ENCODE peak calls at places on chromosomes 4 and X, in five cellular contexts. G is CD8-positive, alpha-beta memory T cell; I is fibroblast of lung; Z is cardiac muscle cell; V is gastrocnemius medialis. F is an unnamed sample. For H3K9me3 and H3K4me1, the result is how much of the 10 kb centered on the place peaks cover.

GRCh38 chr4:119493419-119493818 is 135.2 kb downstream of the PDE5A start:
- DNase-seq in V (no peak), Z (no peak), G (no peak), I (no peak), F (no peak)

GRCh38 chrX:101483705-101484104 is 1.6 kb upstream of the ARMCX4 start:
- DNase-seq in G (no peak), V (peak), I (no peak), Z (peak), F (no peak)

GRCh38 chrX:106038625-106039024 is at the start of gene SERPINA7:
- DNase-seq in G (no peak), Z (no peak), V (no peak), I (no peak), F (no peak)

GRCh38 chr4:145881585-145881984 is 57.0 kb downstream of the ZNF827 start:
- DNase-seq in V (no peak), I (no peak), G (no peak), Z (no peak), F (no peak)

GRCh38 chrX:82591421-82591820 is 916.7 kb upstream of the POU3F4 start:
- DNase-seq in I (no peak), G (no peak), Z (no peak), V (no peak), F (no peak)

GRCh38 chr4:107376293-107376692 is 340.2 kb upstream of the DKK2 start:
- DNase-seq in G (no peak), Z (no peak), V (no peak), I (no peak), F (no peak)

GRCh38 chrX:133171962-133172708 is 46.0 kb downstream of the TFDP3 start:
- DNase-seq in I (peak), Z (peak), V (no peak), G (no peak), F (no peak)

GRCh38 chrX:119759333-119759766 is 962 bp downstream of the SOWAHD start:
- DNase-seq in G (no peak), I (no peak), V (no peak), Z (no peak), F (no peak)

GRCh38 chr4:140790765-140791164 is 34.6 kb upstream of the TBC1D9 start:
- DNase-seq in G (no peak), I (peak), V (peak), Z (no peak), F (no peak)

GRCh38 chr4:175380841-175381240 is 431.2 kb downstream of the GPM6A start:
- DNase-seq in Z (no peak), V (no peak), G (no peak), I (no peak), F (no peak)

GRCh38 chrX:85243761-85244410 is at the start of the genes SATL1 and ZNF711:
- DNase-seq in Z (peak), V (no peak), G (peak), I (peak), F (peak)

GRCh38 chr4:71259305-71259704 is 79.5 kb upstream of the SLC4A4 start:
- DNase-seq in V (peak), G (no peak), Z (no peak), I (no peak), F (no peak)

GRCh38 chr4:180028682-180029081 is 2214.5 kb upstream of the TENM3 start:
- DNase-seq in G (no peak), Z (peak), I (peak), V (no peak), F (peak)

GRCh38 chr4:167550021-167550420 is 315.7 kb upstream of the SPOCK3 start:
- DNase-seq in I (no peak), V (no peak), G (no peak), Z (no peak), F (no peak)

GRCh38 chr4:167555338-167556022 is 321.2 kb upstream of the SPOCK3 start:
- DNase-seq in I (no peak), G (no peak), Z (no peak), V (no peak), F (no peak)
- H3K9me3 ChIP-seq in I (under half), G (under half), Z (under half), V (under half), F (under half)

GRCh38 chrX:129651756-129652564 is 2.8 kb downstream of the APLN start:
- DNase-seq in I (no peak), V (no peak), G (no peak), Z (peak), F (no peak)
- H3K4me3 ChIP-seq in I (no peak), V (no peak), G (no peak), Z (no peak), F (no peak)

DNA sequence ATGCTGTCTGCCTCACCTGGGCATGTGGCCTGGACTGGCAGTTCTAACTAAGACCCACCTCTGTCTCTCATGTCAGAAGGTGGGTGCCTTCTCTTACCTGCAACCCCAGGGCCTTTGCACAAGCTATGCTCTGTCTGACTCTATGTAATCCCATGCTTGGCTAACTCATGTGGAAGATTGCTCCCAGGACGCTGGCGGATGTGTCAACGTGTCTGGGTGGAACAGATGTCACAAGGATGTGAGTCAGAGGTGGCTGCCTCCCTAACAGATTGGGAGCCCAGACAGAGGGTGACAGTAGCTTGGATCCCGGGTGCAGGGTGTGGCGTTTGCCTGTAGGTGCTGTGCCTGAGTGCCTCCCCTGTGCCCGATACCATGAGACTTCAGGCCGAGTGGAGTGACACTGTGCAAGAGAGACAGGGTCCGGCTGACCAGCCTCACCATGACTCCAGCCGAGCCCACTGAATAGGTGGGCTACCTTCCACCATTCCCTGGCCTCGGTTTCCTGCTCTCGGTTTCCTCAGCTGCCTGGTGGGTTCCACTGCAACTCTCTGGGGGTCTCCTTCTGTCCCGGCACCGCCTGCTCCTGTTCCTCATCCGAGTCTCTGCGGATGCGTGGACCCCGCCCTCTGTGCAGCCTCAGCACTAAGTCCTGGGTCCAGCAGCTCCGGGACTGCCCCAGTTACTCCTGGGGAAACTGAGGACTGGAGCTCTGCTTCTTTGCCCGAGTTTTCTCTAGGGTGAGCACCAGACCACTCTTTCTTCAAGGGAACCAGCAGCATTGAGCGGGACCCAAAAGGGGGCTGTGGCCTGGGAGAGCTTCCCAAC is 11.0 kb downstream of the SH3BP2 start:
- DNase-seq in G (no peak), I (no peak), V (no peak), Z (no peak), F (no peak)
- H3K4me1 ChIP-seq in G (under half), I (under half), V (half or more), Z (under half), F (under half)

GRCh38 chr4:14529653-14530052 is 472.6 kb upstream of the CPEB2 start:
- DNase-seq in Z (peak), V (no peak), G (no peak), I (peak), F (peak)

GRCh38 chr4:14528921-14529320 is 473.4 kb upstream of the CPEB2 start:
- DNase-seq in G (no peak), V (no peak), I (no peak), Z (no peak), F (no peak)

GRCh38 chr4:14532436-14532835 is 469.8 kb upstream of the CPEB2 start:
- DNase-seq in I (no peak), G (no peak), V (no peak), Z (no peak), F (no peak)
- H3K9me3 ChIP-seq in I (under half), G (under half), V (under half), Z (under half), F (under half)

GRCh38 chr4:17816142-17816541 is 5.4 kb downstream of the NCAPG start:
- DNase-seq in Z (no peak), G (no peak), I (no peak), V (no peak), F (no peak)

GRCh38 chr4:17817027-17817426 is 6.2 kb downstream of the NCAPG start:
- DNase-seq in I (peak), G (peak), Z (peak), V (no peak), F (no peak)

GRCh38 chr4:17812125-17812524 is 1.3 kb downstream of the NCAPG start:
- DNase-seq in G (no peak), V (no peak), I (no peak), Z (no peak), F (no peak)

GRCh38 chr4:17812801-17813200 is 2.0 kb downstream of the NCAPG start:
- DNase-seq in Z (no peak), G (no peak), V (no peak), I (peak), F (no peak)

DNA sequence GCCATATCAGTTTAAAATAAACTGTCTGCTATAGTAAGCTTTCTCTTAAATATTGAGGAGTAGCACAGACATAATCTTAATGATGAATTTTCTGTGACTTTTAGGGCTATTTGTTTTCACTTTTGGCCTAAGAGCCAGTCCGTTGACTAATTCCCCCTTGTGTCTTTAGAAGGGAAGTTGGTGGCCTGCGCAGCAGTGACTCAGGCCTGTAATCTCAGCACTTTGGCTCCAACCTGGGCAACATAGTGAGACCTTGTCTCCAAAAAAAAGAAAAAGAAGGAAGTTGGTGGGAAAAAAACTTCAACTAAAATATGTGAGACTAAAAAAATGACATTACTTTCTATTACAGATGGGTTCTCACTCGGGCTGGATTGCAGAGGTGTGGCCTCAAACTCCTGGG is 3.4 kb downstream of the NCAPG start:
- DNase-seq in V (no peak), I (peak), G (no peak), Z (no peak), F (no peak)
- H3K4me3 ChIP-seq in V (no peak), I (peak), G (no peak), Z (no peak), F (no peak)

DNA sequence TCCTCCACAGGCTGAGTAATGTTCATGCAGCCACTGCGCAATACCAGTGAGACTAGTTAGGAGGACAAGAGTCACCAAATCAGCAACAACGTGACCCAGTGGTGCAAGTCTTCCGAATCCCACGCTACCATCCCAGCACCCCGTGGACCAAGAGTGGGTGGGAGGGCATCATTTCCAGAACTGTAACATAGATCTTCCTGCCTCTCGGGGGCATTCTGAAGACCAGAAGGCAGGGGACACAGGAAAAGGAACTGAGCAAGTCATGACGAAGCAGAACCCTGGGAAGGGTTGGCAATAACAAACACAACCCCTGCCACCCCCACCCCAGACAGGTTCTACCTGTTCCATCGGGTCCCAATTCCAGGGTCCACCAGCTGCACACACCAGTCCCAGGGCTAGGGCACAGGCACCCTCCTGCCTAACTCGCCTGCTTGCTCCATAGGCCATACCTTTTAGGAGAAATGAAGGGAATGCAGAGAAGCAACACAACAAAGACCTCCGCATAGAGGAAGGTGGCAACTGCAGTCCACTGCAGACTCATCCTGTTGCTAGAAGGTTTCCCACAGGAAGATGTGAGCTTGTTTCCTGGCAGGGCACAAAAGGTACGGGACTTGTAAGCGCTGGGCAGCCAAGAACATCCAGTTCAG is 1.4 kb downstream of the BCAP31 start:
- DNase-seq in G (no peak), Z (no peak), V (no peak), I (no peak), F (no peak)
- H3K4me1 ChIP-seq in G (under half), Z (under half), V (under half), I (under half), F (under half)